ENCODE peak calls at places on chromosomes 6 and 20, in four cellular contexts. One of them, this sample, is unnamed.
A peak's percentile ranks its signal among the peaks of the same experiment; 100 is the strongest.

GRCh38 chr6:162898011-162898410 is 170.2 kb downstream of the PACRG start:
- DNase-seq in stimulated activated CD8-positive, alpha-beta memory T cell treated with anti-CD3 and anti-CD28 coated beads, Interleukin-15, amount 100 ng/mL, for 1 hour: no peak
- DNase-seq in stimulated activated CD4-positive, alpha-beta T cell treated with anti-CD3 and anti-CD28 coated beads, Interleukin-1b, Interleukin-23, amount 100 ng/mL, for 1 hour: no peak
- DNase-seq in COR-L47: no peak
- DNase-seq in this sample: no peak

GRCh38 chr6:125213936-125214335 is 60.4 kb downstream of the TPD52L1 start:
- DNase-seq in stimulated activated CD4-positive, alpha-beta T cell treated with anti-CD3 and anti-CD28 coated beads, Interleukin-1b, Interleukin-23, amount 100 ng/mL, for 1 hour: no peak
- DNase-seq in stimulated activated CD8-positive, alpha-beta memory T cell treated with anti-CD3 and anti-CD28 coated beads, Interleukin-15, amount 100 ng/mL, for 1 hour: no peak
- DNase-seq in COR-L47: no peak
- DNase-seq in this sample: no peak

GRCh38 chr6:104789770-104790190 is 69.9 kb downstream of the HACE1 start:
- DNase-seq in COR-L47: no peak
- DNase-seq in stimulated activated CD8-positive, alpha-beta memory T cell treated with anti-CD3 and anti-CD28 coated beads, Interleukin-15, amount 100 ng/mL, for 1 hour: no peak
- DNase-seq in stimulated activated CD4-positive, alpha-beta T cell treated with anti-CD3 and anti-CD28 coated beads, Interleukin-1b, Interleukin-23, amount 100 ng/mL, for 1 hour: no peak
- DNase-seq in this sample: peak; percentile 69

GRCh38 chr6:153804755-153805330 is 234.2 kb upstream of the OPRM1 start:
- DNase-seq in stimulated activated CD4-positive, alpha-beta T cell treated with anti-CD3 and anti-CD28 coated beads, Interleukin-1b, Interleukin-23, amount 100 ng/mL, for 1 hour: no peak
- DNase-seq in stimulated activated CD8-positive, alpha-beta memory T cell treated with anti-CD3 and anti-CD28 coated beads, Interleukin-15, amount 100 ng/mL, for 1 hour: no peak
- DNase-seq in COR-L47: peak; percentile 43
- DNase-seq in this sample: no peak

GRCh38 chr6:25907475-25908014 is 22.9 kb downstream of the SLC17A2 start:
- DNase-seq in COR-L47: no peak
- DNase-seq in stimulated activated CD8-positive, alpha-beta memory T cell treated with anti-CD3 and anti-CD28 coated beads, Interleukin-15, amount 100 ng/mL, for 1 hour: no peak
- DNase-seq in stimulated activated CD4-positive, alpha-beta T cell treated with anti-CD3 and anti-CD28 coated beads, Interleukin-1b, Interleukin-23, amount 100 ng/mL, for 1 hour: no peak
- DNase-seq in this sample: no peak

GRCh38 chr6:136766274-136766673 is 26.0 kb downstream of the MAP3K5 start:
- DNase-seq in stimulated activated CD4-positive, alpha-beta T cell treated with anti-CD3 and anti-CD28 coated beads, Interleukin-1b, Interleukin-23, amount 100 ng/mL, for 1 hour: no peak
- DNase-seq in COR-L47: no peak
- DNase-seq in stimulated activated CD8-positive, alpha-beta memory T cell treated with anti-CD3 and anti-CD28 coated beads, Interleukin-15, amount 100 ng/mL, for 1 hour: no peak
- DNase-seq in this sample: no peak

GRCh38 chr6:46996860-46997641 is 45.1 kb downstream of the ADGRF1 start:
- DNase-seq in COR-L47: no peak
- DNase-seq in stimulated activated CD4-positive, alpha-beta T cell treated with anti-CD3 and anti-CD28 coated beads, Interleukin-1b, Interleukin-23, amount 100 ng/mL, for 1 hour: no peak
- DNase-seq in stimulated activated CD8-positive, alpha-beta memory T cell treated with anti-CD3 and anti-CD28 coated beads, Interleukin-15, amount 100 ng/mL, for 1 hour: no peak
- DNase-seq in this sample: no peak

GRCh38 chr6:22451960-22452359 is 117.4 kb upstream of the HDGFL1 start:
- DNase-seq in stimulated activated CD8-positive, alpha-beta memory T cell treated with anti-CD3 and anti-CD28 coated beads, Interleukin-15, amount 100 ng/mL, for 1 hour: no peak
- DNase-seq in stimulated activated CD4-positive, alpha-beta T cell treated with anti-CD3 and anti-CD28 coated beads, Interleukin-1b, Interleukin-23, amount 100 ng/mL, for 1 hour: no peak
- DNase-seq in COR-L47: no peak
- DNase-seq in this sample: peak; percentile 80

GRCh38 chr6:92810913-92811312 is 608.4 kb downstream of the EPHA7 start:
- DNase-seq in COR-L47: peak; percentile 48
- DNase-seq in stimulated activated CD4-positive, alpha-beta T cell treated with anti-CD3 and anti-CD28 coated beads, Interleukin-1b, Interleukin-23, amount 100 ng/mL, for 1 hour: no peak
- DNase-seq in stimulated activated CD8-positive, alpha-beta memory T cell treated with anti-CD3 and anti-CD28 coated beads, Interleukin-15, amount 100 ng/mL, for 1 hour: no peak
- DNase-seq in this sample: no peak

GRCh38 chr20:59400666-59401065 is 100.3 kb downstream of the EDN3 start:
- DNase-seq in stimulated activated CD8-positive, alpha-beta memory T cell treated with anti-CD3 and anti-CD28 coated beads, Interleukin-15, amount 100 ng/mL, for 1 hour: no peak
- DNase-seq in COR-L47: no peak
- DNase-seq in stimulated activated CD4-positive, alpha-beta T cell treated with anti-CD3 and anti-CD28 coated beads, Interleukin-1b, Interleukin-23, amount 100 ng/mL, for 1 hour: no peak
- DNase-seq in this sample: no peak

GRCh38 chr6:137236581-137237355 is 17.6 kb upstream of the IFNGR1 start:
- DNase-seq in stimulated activated CD8-positive, alpha-beta memory T cell treated with anti-CD3 and anti-CD28 coated beads, Interleukin-15, amount 100 ng/mL, for 1 hour: no peak
- DNase-seq in stimulated activated CD4-positive, alpha-beta T cell treated with anti-CD3 and anti-CD28 coated beads, Interleukin-1b, Interleukin-23, amount 100 ng/mL, for 1 hour: no peak
- DNase-seq in COR-L47: no peak
- DNase-seq in this sample: peak; percentile 26